ENCODE peak calls at places on chromosome 16, in four cellular contexts. M, R, E and Q are unnamed samples.

GRCh38 chr16:57736419-57737281 is 1.1 kb downstream of the KATNB1 start:
- DNase-seq in E (peak), M (no peak), R (peak), Q (no peak)

GRCh38 chr16:88008835-88009234 is 57.6 kb downstream of the BANP start:
- DNase-seq in R (no peak), E (no peak), M (no peak), Q (no peak)

GRCh38 chr16:8961811-8962390 is 1.8 kb downstream of the USP7 start:
- DNase-seq in E (peak), R (no peak), M (no peak), Q (no peak)

GRCh38 chr16:81564368-81565060 is 119.9 kb downstream of the CMIP start:
- DNase-seq in E (no peak), R (no peak), M (no peak), Q (no peak)

GRCh38 chr16:19844945-19845641 is 39.6 kb downstream of the GPRC5B start:
- DNase-seq in M (no peak), E (no peak), R (no peak), Q (no peak)

GRCh38 chr16:49890876-49891275 is 35.0 kb upstream of the ZNF423 start:
- DNase-seq in E (no peak), R (peak), M (no peak), Q (peak)

GRCh38 chr16:9047689-9048301 is 43.6 kb upstream of the HAPSTR1 start:
- DNase-seq in M (peak), R (peak), E (peak), Q (peak)

GRCh38 chr16:67708368-67708771 is 10.7 kb downstream of the GFOD2 start:
- DNase-seq in E (no peak), M (no peak), R (no peak), Q (no peak)

GRCh38 chr16:89031715-89032659 is 55.0 kb upstream of the CBFA2T3 start:
- DNase-seq in M (peak), E (no peak), R (no peak), Q (no peak)

GRCh38 chr16:57264381-57264780 is 19.3 kb downstream of the ARL2BP start:
- DNase-seq in R (no peak), E (no peak), M (no peak), Q (no peak)

GRCh38 chr16:89383095-89384003 is 107.0 kb downstream of the ANKRD11 start:
- DNase-seq in E (peak), R (peak), M (no peak), Q (no peak)

GRCh38 chr16:22782299-22782698 is 31.7 kb upstream of the HS3ST2 start:
- DNase-seq in E (no peak), M (no peak), R (no peak), Q (no peak)

DNA sequence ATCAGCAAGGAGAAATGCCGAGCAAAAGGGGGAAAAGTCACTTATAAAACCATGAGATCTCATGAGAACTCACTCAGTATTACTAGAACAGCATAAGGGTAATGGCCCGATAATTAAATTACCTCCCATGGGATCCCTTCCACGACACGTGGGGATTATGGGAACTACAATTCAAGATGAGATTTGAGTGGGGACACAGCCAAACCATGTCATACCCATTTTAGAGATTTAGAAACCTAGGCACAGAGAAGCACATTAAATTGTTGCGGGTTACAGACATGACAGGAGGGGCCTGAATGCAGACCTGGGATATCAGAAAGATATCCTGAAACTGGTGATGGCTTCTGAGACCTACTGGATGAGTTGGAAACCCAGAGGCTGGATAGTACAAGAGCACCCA is 20.1 kb downstream of the ARHGAP17 start:
- DNase-seq in R (no peak), M (no peak), E (no peak), Q (no peak)
- TF ChIP-seq HDAC6 in R (no peak), M (no peak), E (no peak), Q (no peak)

GRCh38 chr16:84952335-84953050 is 58.8 kb downstream of the ZDHHC7 start:
- DNase-seq in M (peak), E (peak), R (peak), Q (peak)
- TF ChIP-seq HDAC6 in M (no peak), E (no peak), R (no peak), Q (no peak)

DNA sequence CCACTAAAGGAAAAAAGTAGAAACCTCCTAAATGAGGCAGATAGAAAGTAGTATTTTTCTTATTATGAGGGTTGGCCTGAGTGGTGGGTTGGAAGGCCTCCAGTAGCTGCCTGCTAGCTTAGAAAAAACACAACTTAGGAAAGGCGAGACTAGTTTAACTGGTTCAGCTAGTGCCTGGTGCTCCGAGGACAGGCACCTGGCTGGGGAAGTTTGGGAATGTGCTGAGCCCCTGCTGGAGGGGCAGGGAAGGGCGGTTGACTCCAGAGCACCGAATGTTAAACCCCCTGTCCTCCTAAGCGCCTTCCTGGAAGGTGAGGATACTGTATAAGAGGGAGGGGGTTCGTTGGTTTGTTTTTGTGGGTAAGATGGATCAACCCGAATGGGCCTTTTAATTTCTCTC is 19.9 kb downstream of the LDHD start:
- DNase-seq in M (no peak), R (peak), E (no peak), Q (peak)
- TF ChIP-seq HDAC6 in M (no peak), R (no peak), E (no peak), Q (no peak)

GRCh38 chr16:12539185-12539929 is 264.3 kb downstream of the CPPED1 start:
- DNase-seq in E (no peak), M (peak), R (no peak), Q (no peak)

GRCh38 chr16:12532871-12533610 is 270.6 kb downstream of the CPPED1 start:
- DNase-seq in E (no peak), M (no peak), R (no peak), Q (no peak)

GRCh38 chr16:12538667-12539081 is 265.0 kb downstream of the CPPED1 start:
- DNase-seq in E (no peak), R (no peak), M (no peak), Q (no peak)

GRCh38 chr16:12536412-12536746 is 267.3 kb downstream of the CPPED1 start:
- DNase-seq in R (no peak), M (no peak), E (no peak), Q (no peak)

DNA sequence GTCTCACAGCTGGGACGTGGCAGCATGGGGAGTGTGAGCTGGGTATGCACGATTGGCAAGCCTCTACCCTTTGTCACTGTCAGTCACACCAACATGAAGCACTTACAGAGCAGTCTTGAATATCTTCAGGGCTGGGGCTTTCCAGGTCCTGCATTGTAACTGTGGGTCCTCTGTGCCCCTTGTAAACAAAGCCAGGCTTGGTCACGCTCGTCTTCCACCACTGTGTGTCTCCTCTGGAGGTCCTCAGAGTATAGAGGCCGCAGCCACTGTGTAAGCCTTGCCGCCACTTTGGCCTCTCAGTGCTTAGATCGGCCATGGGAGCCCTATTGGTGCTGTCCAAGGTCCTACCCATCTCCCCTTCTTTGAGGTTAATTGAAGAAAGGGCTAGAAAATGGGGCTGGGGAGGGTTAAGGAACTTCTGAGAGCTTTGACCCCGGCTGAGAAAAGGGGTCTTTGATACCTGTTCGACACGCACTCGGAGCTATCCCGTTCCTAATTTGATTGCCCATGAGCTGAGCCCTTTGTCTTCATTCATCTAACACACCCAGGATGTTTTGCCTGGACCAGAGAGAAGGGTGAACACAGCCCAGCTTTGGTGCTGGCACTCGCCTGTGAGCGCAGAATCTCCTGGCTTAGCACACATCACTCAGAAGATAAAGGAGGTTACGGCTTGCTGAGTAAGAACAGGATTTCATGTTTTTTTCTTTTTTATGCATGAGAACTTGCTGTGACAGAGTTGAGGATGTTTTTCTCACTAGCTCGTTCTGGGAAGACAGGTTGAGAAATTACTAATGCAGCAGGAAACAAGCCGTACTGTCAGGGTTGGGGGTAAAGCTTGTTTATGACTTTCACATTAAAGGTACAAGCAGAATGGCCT is 267.9 kb downstream of the CPPED1 start:
- DNase-seq in M (peak), E (peak), R (peak), Q (no peak)
- TF ChIP-seq HDAC6 in M (no peak), E (no peak), R (no peak), Q (no peak)

DNA sequence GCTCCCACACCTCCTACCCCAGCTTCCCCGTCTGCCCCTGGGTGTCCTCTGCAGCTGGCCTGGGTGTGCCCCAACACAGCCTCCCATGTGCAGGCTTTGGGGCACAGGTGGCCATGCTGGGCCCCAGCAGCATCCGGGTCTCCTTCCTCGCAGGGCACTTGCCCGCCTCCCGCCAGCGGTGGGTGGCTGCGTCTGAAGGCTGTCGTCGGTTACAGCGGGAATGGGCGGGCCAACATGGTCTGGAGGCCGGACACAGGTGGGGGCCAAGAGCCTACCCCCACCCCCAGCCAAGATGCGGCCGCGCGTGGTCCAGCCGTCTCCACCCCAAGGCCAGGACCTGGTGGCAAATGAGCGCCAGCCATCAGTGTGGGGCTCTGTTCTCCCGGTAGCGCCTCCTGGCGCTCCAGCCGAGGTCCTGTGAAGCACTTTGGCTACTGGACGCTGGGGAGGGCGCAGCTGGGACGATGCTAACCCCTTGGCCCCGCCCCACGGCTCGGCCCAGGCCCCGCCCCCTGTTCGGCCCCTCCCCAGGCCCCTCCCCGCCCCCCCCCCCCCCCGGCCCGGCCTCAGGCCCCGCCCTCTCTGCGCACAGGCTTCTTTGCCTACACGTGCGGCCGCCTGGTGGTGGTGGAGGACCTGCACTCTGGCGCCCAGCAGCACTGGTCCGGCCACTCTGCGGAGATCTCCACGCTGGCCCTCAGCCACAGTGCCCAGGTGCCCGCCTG is 7.3 kb upstream of the RHOT2 start:
- DNase-seq in E (no peak), R (peak), M (peak), Q (no peak)
- TF ChIP-seq HDAC6 in E (no peak), R (no peak), M (no peak), Q (no peak)

GRCh38 chr16:4574919-4575705 is 19.0 kb downstream of the C16orf96 start:
- DNase-seq in M (no peak), R (peak), E (no peak), Q (peak)
- TF ChIP-seq HDAC6 in M (no peak), R (no peak), E (no peak), Q (no peak)

DNA sequence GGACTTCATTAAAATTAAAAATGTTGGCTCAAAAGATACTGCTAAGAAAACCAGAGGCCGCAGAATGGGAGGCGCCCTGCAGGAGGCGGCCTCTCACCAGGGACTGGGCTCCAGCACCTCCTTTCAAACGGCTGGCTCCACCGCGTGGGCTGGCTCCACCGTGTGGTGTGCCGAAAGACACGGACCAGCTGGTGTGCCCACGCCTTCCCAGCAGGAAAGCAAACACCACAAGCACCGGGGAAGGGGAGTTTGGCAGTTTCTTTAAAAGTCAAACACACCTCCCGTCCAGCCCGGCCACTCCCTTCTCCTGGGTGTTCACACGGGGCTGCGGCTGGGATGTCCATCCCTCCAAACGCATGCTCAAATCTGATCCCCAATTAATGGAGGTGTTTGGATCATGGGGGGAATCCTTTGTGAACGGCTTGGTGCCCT is 13.9 kb downstream of the HAGH start:
- DNase-seq in R (peak), M (no peak), E (peak), Q (no peak)
- TF ChIP-seq HDAC6 in R (no peak), M (no peak), E (no peak), Q (no peak)

DNA sequence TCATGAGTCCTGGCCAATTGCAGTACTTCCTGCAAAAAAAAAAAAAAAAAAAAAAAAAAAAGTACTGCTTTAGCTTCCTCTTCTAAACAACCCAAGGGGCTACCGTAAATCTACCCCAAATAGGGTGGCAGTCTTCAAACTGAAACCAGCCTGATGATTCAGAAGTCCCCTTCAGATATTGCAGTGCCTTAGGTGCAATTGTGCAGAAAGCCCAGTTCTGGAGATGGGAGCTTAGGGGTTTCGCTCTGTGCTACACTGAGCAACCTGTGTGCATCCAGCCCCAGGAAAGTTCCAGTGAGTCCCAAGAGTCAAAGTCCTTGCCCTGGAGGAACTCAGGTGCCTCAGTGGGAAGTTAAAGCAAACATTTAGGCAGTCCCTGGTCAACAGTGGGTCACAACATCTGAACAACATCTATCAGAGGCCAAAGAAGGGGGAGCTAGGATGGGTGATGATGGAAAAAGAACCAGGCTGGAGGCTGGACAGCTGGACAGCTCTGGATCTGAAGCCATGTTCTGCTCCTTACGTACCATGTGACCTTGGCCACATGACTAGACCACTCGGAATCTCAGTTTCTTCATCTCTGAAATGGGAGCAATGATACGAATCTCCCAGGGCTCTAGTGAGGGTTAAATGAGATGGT is 6.7 kb upstream of the CIITA start:
- DNase-seq in E (peak), R (no peak), M (no peak), Q (no peak)
- TF ChIP-seq HDAC6 in E (no peak), R (no peak), M (no peak), Q (no peak)